ENCODE peak calls at places on chromosomes 3 and 15, in seven cellular contexts. One of them, this sample, is unnamed. For H3K9me3, the result is how much of the 10 kb centered on the place peaks cover.

GRCh38 chr3:180594631-180595348 is 7.2 kb upstream of the TTC14 start:
- DNase-seq in CD8-positive, alpha-beta T cell: no peak
- DNase-seq in CD8-positive, alpha-beta memory T cell: no peak
- DNase-seq in PC-9: no peak
- DNase-seq in transverse colon: no peak
- DNase-seq in NT2/D1: peak
- DNase-seq in mammary epithelial cell: peak
- DNase-seq in this sample: peak

GRCh38 chr15:75213212-75213767 is 11.6 kb downstream of the C15orf39 start:
- DNase-seq in transverse colon: no peak
- DNase-seq in NT2/D1: no peak
- DNase-seq in CD8-positive, alpha-beta memory T cell: no peak
- DNase-seq in mammary epithelial cell: no peak
- DNase-seq in CD8-positive, alpha-beta T cell: no peak
- DNase-seq in PC-9: no peak
- DNase-seq in this sample: no peak

GRCh38 chr3:114285648-114286230 is 8.1 kb upstream of the TIGIT start:
- DNase-seq in PC-9: no peak
- DNase-seq in CD8-positive, alpha-beta T cell: no peak
- DNase-seq in mammary epithelial cell: no peak
- DNase-seq in NT2/D1: no peak
- DNase-seq in CD8-positive, alpha-beta memory T cell: no peak
- DNase-seq in transverse colon: no peak
- DNase-seq in this sample: no peak

GRCh38 chr15:68555348-68556037 is 23.3 kb upstream of the CORO2B start:
- DNase-seq in PC-9: no peak
- DNase-seq in CD8-positive, alpha-beta T cell: no peak
- DNase-seq in CD8-positive, alpha-beta memory T cell: no peak
- DNase-seq in transverse colon: no peak
- DNase-seq in mammary epithelial cell: no peak
- DNase-seq in NT2/D1: no peak
- DNase-seq in this sample: no peak

GRCh38 chr3:196414469-196414868 is 17.8 kb downstream of the UBXN7 start:
- DNase-seq in transverse colon: no peak
- DNase-seq in CD8-positive, alpha-beta memory T cell: no peak
- DNase-seq in mammary epithelial cell: no peak
- DNase-seq in PC-9: no peak
- DNase-seq in CD8-positive, alpha-beta T cell: no peak
- DNase-seq in NT2/D1: no peak
- DNase-seq in this sample: no peak

GRCh38 chr3:181056276-181056675 is 66.7 kb upstream of the DNAJC19 start:
- DNase-seq in PC-9: no peak
- DNase-seq in mammary epithelial cell: no peak
- DNase-seq in NT2/D1: no peak
- DNase-seq in CD8-positive, alpha-beta memory T cell: no peak
- DNase-seq in CD8-positive, alpha-beta T cell: no peak
- DNase-seq in transverse colon: no peak
- DNase-seq in this sample: no peak

GRCh38 chr3:43867673-43868072 is 176.9 kb downstream of the ABHD5 start:
- DNase-seq in CD8-positive, alpha-beta memory T cell: no peak
- DNase-seq in PC-9: no peak
- DNase-seq in mammary epithelial cell: peak
- DNase-seq in CD8-positive, alpha-beta T cell: no peak
- DNase-seq in transverse colon: no peak
- DNase-seq in NT2/D1: no peak
- DNase-seq in this sample: no peak

GRCh38 chr15:101647251-101647650 is 4.9 kb downstream of the TM2D3 start:
- DNase-seq in CD8-positive, alpha-beta memory T cell: no peak
- DNase-seq in CD8-positive, alpha-beta T cell: no peak
- DNase-seq in PC-9: no peak
- DNase-seq in mammary epithelial cell: no peak
- DNase-seq in NT2/D1: no peak
- DNase-seq in transverse colon: no peak
- DNase-seq in this sample: no peak

GRCh38 chr3:171013822-171014748 is 12.4 kb downstream of the SLC2A2 start:
- DNase-seq in mammary epithelial cell: no peak
- DNase-seq in transverse colon: no peak
- DNase-seq in NT2/D1: no peak
- DNase-seq in CD8-positive, alpha-beta memory T cell: no peak
- DNase-seq in PC-9: no peak
- DNase-seq in CD8-positive, alpha-beta T cell: no peak
- DNase-seq in this sample: no peak

GRCh38 chr3:97952872-97953271 is 19.4 kb downstream of the RIOX2 start:
- DNase-seq in CD8-positive, alpha-beta T cell: no peak
- DNase-seq in mammary epithelial cell: peak
- DNase-seq in NT2/D1: no peak
- DNase-seq in PC-9: peak
- DNase-seq in transverse colon: no peak
- DNase-seq in CD8-positive, alpha-beta memory T cell: no peak
- DNase-seq in this sample: no peak

GRCh38 chr3:66236281-66236680 is 15.5 kb downstream of the SLC25A26 start:
- DNase-seq in transverse colon: no peak
- DNase-seq in CD8-positive, alpha-beta T cell: no peak
- DNase-seq in PC-9: no peak
- DNase-seq in NT2/D1: peak
- DNase-seq in CD8-positive, alpha-beta memory T cell: no peak
- DNase-seq in mammary epithelial cell: no peak
- DNase-seq in this sample: no peak

GRCh38 chr3:107184375-107184774 is 192.9 kb upstream of the CCDC54 start:
- DNase-seq in PC-9: no peak
- DNase-seq in CD8-positive, alpha-beta T cell: no peak
- DNase-seq in mammary epithelial cell: no peak
- DNase-seq in transverse colon: no peak
- DNase-seq in NT2/D1: no peak
- DNase-seq in CD8-positive, alpha-beta memory T cell: no peak
- DNase-seq in this sample: no peak

GRCh38 chr3:60147249-60147648 is 1097.4 kb upstream of the CFAP20DC start:
- DNase-seq in transverse colon: no peak
- DNase-seq in NT2/D1: no peak
- DNase-seq in CD8-positive, alpha-beta memory T cell: no peak
- DNase-seq in mammary epithelial cell: no peak
- DNase-seq in CD8-positive, alpha-beta T cell: no peak
- DNase-seq in PC-9: no peak
- DNase-seq in this sample: no peak

GRCh38 chr15:25180606-25181289 is 226.0 kb downstream of the SNRPN start:
- DNase-seq in CD8-positive, alpha-beta T cell: peak
- DNase-seq in transverse colon: peak
- DNase-seq in CD8-positive, alpha-beta memory T cell: no peak
- DNase-seq in mammary epithelial cell: no peak
- DNase-seq in PC-9: no peak
- DNase-seq in NT2/D1: no peak
- DNase-seq in this sample: peak

GRCh38 chr15:25179673-25180511 is 225.1 kb downstream of the SNRPN start:
- DNase-seq in CD8-positive, alpha-beta T cell: peak
- DNase-seq in mammary epithelial cell: no peak
- DNase-seq in NT2/D1: no peak
- DNase-seq in CD8-positive, alpha-beta memory T cell: no peak
- DNase-seq in transverse colon: peak
- DNase-seq in PC-9: no peak
- DNase-seq in this sample: no peak

GRCh38 chr15:25182098-25182478 is 227.3 kb downstream of the SNRPN start:
- DNase-seq in PC-9: no peak
- DNase-seq in CD8-positive, alpha-beta memory T cell: no peak
- DNase-seq in transverse colon: no peak
- DNase-seq in CD8-positive, alpha-beta T cell: no peak
- DNase-seq in NT2/D1: no peak
- DNase-seq in mammary epithelial cell: no peak
- DNase-seq in this sample: no peak

GRCh38 chr15:25182736-25183445 is 228.1 kb downstream of the SNRPN start:
- DNase-seq in transverse colon: no peak
- DNase-seq in NT2/D1: no peak
- DNase-seq in CD8-positive, alpha-beta T cell: no peak
- DNase-seq in CD8-positive, alpha-beta memory T cell: no peak
- DNase-seq in PC-9: no peak
- DNase-seq in mammary epithelial cell: no peak
- DNase-seq in this sample: peak

GRCh38 chr15:25181290-25182097 is 226.7 kb downstream of the SNRPN start:
- DNase-seq in NT2/D1: no peak
- DNase-seq in PC-9: no peak
- DNase-seq in mammary epithelial cell: no peak
- DNase-seq in transverse colon: peak
- DNase-seq in CD8-positive, alpha-beta memory T cell: no peak
- DNase-seq in CD8-positive, alpha-beta T cell: peak
- DNase-seq in this sample: no peak
- H3K9me3 ChIP-seq in NT2/D1: under half
- H3K9me3 ChIP-seq in PC-9: under half
- H3K9me3 ChIP-seq in mammary epithelial cell: under half
- H3K9me3 ChIP-seq in transverse colon: under half
- H3K9me3 ChIP-seq in CD8-positive, alpha-beta memory T cell: under half
- H3K9me3 ChIP-seq in CD8-positive, alpha-beta T cell: under half
- H3K9me3 ChIP-seq in this sample: under half

DNA sequence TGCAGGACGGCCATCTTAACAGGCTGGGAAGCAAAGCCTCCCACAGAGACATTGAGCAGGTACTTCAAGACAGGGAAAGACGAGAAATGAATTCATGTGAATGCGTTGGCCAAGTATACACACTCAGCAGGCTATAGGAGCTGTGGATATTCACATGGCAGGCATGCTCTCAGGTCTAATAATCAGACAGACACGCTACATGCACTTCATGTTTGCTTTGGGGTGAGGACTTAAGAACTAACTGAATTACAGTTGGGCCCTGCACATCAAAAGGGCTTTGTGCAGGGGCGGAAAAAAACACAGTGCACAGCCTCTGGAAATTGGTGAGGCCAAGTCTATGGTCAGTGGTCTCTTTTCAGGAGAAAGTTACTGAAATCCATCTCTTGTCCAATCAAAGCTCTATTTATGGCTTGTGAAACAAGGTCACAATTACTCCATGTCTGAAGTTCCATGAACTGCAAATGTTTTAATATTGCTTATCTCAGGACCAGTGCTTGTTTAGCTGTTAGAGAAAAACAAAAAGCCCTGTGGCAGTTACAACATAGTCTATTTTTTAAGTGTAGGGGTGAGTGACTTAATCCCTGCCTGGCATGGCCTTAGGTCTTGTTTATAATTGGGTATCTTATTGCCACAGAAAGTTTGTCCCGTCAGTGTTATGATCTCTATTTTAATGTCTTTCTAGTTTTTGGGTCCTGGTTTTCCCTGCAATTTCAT is 100.6 kb upstream of the GOLGA6L6 start:
- DNase-seq in CD8-positive, alpha-beta memory T cell: no peak
- DNase-seq in NT2/D1: no peak
- DNase-seq in mammary epithelial cell: no peak
- DNase-seq in transverse colon: no peak
- DNase-seq in PC-9: no peak
- DNase-seq in CD8-positive, alpha-beta T cell: no peak
- DNase-seq in this sample: no peak
- H3K9me3 ChIP-seq in CD8-positive, alpha-beta memory T cell: under half
- H3K9me3 ChIP-seq in NT2/D1: under half
- H3K9me3 ChIP-seq in mammary epithelial cell: under half
- H3K9me3 ChIP-seq in transverse colon: under half
- H3K9me3 ChIP-seq in PC-9: under half
- H3K9me3 ChIP-seq in CD8-positive, alpha-beta T cell: under half
- H3K9me3 ChIP-seq in this sample: under half

DNA sequence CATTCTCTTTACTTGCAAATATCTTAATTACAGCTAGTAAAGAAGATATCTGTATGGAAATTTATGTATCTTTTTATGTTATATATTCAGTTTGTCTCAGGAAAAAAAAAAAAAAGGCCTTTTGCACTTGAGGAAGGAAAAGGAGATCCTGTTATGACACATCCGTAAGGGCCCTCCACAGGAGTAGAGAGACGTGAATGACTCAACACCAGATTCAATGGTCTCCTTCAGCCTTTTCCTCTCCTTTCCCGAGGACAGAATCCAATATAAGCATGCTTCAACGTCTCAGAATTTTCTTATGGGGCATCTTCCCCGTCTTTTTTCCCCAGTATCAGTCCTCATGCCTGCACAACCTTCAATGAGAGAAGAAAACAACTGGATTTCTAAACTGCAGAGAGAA is 340.3 kb downstream of the NTRK3 start:
- DNase-seq in mammary epithelial cell: no peak
- DNase-seq in NT2/D1: no peak
- DNase-seq in CD8-positive, alpha-beta T cell: no peak
- DNase-seq in transverse colon: no peak
- DNase-seq in CD8-positive, alpha-beta memory T cell: no peak
- DNase-seq in PC-9: no peak
- DNase-seq in this sample: no peak
- H3K9me3 ChIP-seq in mammary epithelial cell: under half
- H3K9me3 ChIP-seq in NT2/D1: under half
- H3K9me3 ChIP-seq in CD8-positive, alpha-beta T cell: under half
- H3K9me3 ChIP-seq in transverse colon: under half
- H3K9me3 ChIP-seq in CD8-positive, alpha-beta memory T cell: under half
- H3K9me3 ChIP-seq in PC-9: under half
- H3K9me3 ChIP-seq in this sample: under half

DNA sequence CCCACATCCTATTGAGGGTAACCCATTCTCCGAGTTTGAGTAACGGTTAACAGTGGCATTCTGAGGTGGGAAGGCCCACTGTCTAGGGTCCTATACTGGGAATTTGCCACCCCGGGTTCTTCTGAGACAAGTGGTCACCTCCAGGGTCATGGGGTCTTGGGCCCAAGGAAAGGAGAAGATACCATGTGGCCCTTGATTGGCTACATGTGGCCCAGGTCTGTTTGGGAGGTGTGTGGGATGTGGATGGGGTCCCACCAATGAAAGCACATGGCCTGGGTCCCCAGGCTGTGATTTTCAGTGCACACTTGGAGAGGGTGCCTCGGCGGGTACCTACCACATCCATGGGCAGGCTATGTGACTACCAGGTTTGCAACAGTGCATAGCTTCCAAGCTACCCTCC is 214.4 kb downstream of the UBE3A start:
- DNase-seq in PC-9: no peak
- DNase-seq in CD8-positive, alpha-beta memory T cell: no peak
- DNase-seq in transverse colon: no peak
- DNase-seq in CD8-positive, alpha-beta T cell: no peak
- DNase-seq in NT2/D1: no peak
- DNase-seq in mammary epithelial cell: no peak
- DNase-seq in this sample: no peak
- H3K9me3 ChIP-seq in PC-9: under half
- H3K9me3 ChIP-seq in CD8-positive, alpha-beta memory T cell: under half
- H3K9me3 ChIP-seq in transverse colon: under half
- H3K9me3 ChIP-seq in CD8-positive, alpha-beta T cell: under half
- H3K9me3 ChIP-seq in NT2/D1: under half
- H3K9me3 ChIP-seq in mammary epithelial cell: half or more
- H3K9me3 ChIP-seq in this sample: under half

This sample was measured in SJSA1.